ENCODE peak calls at places on chromosomes 12 and 14, in ten cellular contexts. E, Q, P, U, M, J, B, R, L and D are unnamed samples.

GRCh38 chr12:71426648-71427047 is 12.9 kb upstream of the LGR5 start:
- DNase-seq in E (peak), Q (no peak), P (no peak), U (peak), M (no peak), J (no peak), B (no peak), R (no peak), L (no peak), D (no peak)

GRCh38 chr14:33959692-33960151 is 8.8 kb upstream of the EGLN3 start:
- DNase-seq in E (no peak), Q (no peak), P (no peak), U (no peak), M (no peak), J (no peak), B (no peak), R (no peak), L (no peak), D (no peak)

GRCh38 chr12:122130150-122130549 is 43.9 kb downstream of the IL31 start:
- DNase-seq in E (peak), Q (no peak), P (no peak), U (peak), M (no peak), J (no peak), B (no peak), R (no peak), L (no peak), D (no peak)

GRCh38 chr12:85280138-85280983 is at the start of gene ALX1:
- DNase-seq in E (peak), Q (peak), P (no peak), U (peak), M (no peak), J (peak), B (peak), R (peak), L (peak), D (no peak)

GRCh38 chr12:51721281-51721940 is 127.1 kb downstream of the FIGNL2 start:
- DNase-seq in E (peak), Q (peak), P (peak), U (peak), M (peak), J (peak), B (peak), R (peak), L (no peak), D (peak)

GRCh38 chr14:34465069-34465859 is 3.2 kb upstream of the SPTSSA start:
- DNase-seq in E (peak), Q (no peak), P (no peak), U (peak), M (no peak), J (no peak), B (no peak), R (no peak), L (no peak), D (no peak)

GRCh38 chr12:15728118-15728598 is 61.0 kb downstream of the EPS8 start:
- DNase-seq in E (peak), Q (no peak), P (no peak), U (peak), M (no peak), J (no peak), B (no peak), R (no peak), L (peak), D (no peak)

GRCh38 chr14:23441076-23441475 is 5.6 kb upstream of the MYH7 start:
- DNase-seq in E (peak), Q (no peak), P (no peak), U (peak), M (no peak), J (no peak), B (no peak), R (no peak), L (no peak), D (no peak)

GRCh38 chr12:127819066-127819465 is 447.9 kb upstream of the TMEM132C start:
- DNase-seq in E (no peak), Q (no peak), P (no peak), U (peak), M (no peak), J (no peak), B (no peak), R (peak), L (no peak), D (no peak)

GRCh38 chr12:44842669-44843068 is 33.4 kb downstream of the NELL2 start:
- DNase-seq in E (no peak), Q (no peak), P (no peak), U (no peak), M (no peak), J (no peak), B (no peak), R (no peak), L (no peak), D (no peak)

GRCh38 chr12:96465896-96466295 is 23.5 kb upstream of the CFAP54 start:
- DNase-seq in E (no peak), Q (no peak), P (no peak), U (no peak), M (no peak), J (no peak), B (no peak), R (no peak), L (no peak), D (no peak)

GRCh38 chr12:50660425-50660822 is 103.5 kb upstream of the ATF1 start:
- DNase-seq in E (no peak), Q (no peak), P (no peak), U (no peak), M (no peak), J (no peak), B (no peak), R (no peak), L (no peak), D (no peak)

GRCh38 chr14:75559451-75560187 is 18.8 kb upstream of the FLVCR2 start:
- DNase-seq in E (peak), Q (no peak), P (no peak), U (peak), M (peak), J (peak), B (no peak), R (no peak), L (no peak), D (peak)

GRCh38 chr12:22361785-22362184 is 27.3 kb upstream of the ST8SIA1 start:
- DNase-seq in E (no peak), Q (no peak), P (no peak), U (no peak), M (no peak), J (no peak), B (no peak), R (no peak), L (no peak), D (no peak)

GRCh38 chr12:131642771-131643170 is 68.1 kb upstream of the SFSWAP start:
- DNase-seq in E (no peak), Q (no peak), P (no peak), U (no peak), M (no peak), J (no peak), B (no peak), R (no peak), L (no peak), D (no peak)

GRCh38 chr14:105495101-105495989 is 4.3 kb downstream of the TEDC1 start:
- DNase-seq in E (no peak), Q (peak), P (no peak), U (no peak), M (no peak), J (peak), B (peak), R (no peak), L (no peak), D (peak)

GRCh38 chr12:124617615-124618014 is 50.2 kb upstream of the NCOR2 start:
- DNase-seq in E (no peak), Q (peak), P (no peak), U (no peak), M (no peak), J (no peak), B (peak), R (no peak), L (no peak), D (peak)

GRCh38 chr12:3930216-3930615 is 57.0 kb upstream of the PARP11 start:
- DNase-seq in E (no peak), Q (no peak), P (no peak), U (no peak), M (no peak), J (no peak), B (no peak), R (no peak), L (no peak), D (no peak)

GRCh38 chr14:85535916-85536834 is 6.2 kb downstream of the FLRT2 start:
- DNase-seq in E (peak), Q (no peak), P (no peak), U (peak), M (no peak), J (no peak), B (no peak), R (peak), L (peak), D (peak)

GRCh38 chr12:4215862-4216541 is 57.6 kb upstream of the CCND2 start:
- DNase-seq in E (no peak), Q (no peak), P (no peak), U (no peak), M (no peak), J (no peak), B (no peak), R (no peak), L (no peak), D (no peak)

GRCh38 chr14:44316647-44317432 is 190.2 kb downstream of the FSCB start:
- DNase-seq in E (peak), Q (no peak), P (no peak), U (peak), M (no peak), J (no peak), B (no peak), R (peak), L (no peak), D (peak)

GRCh38 chr14:76947078-76947837 is 81.2 kb downstream of the IRF2BPL start:
- DNase-seq in E (peak), Q (peak), P (peak), U (peak), M (peak), J (peak), B (peak), R (peak), L (peak), D (peak)

GRCh38 chr14:35335388-35336092 is 43.4 kb downstream of the PSMA6 start:
- DNase-seq in E (no peak), Q (peak), P (no peak), U (no peak), M (no peak), J (no peak), B (peak), R (peak), L (no peak), D (peak)

GRCh38 chr14:35384386-35385041 is 20.0 kb downstream of the NFKBIA start:
- DNase-seq in E (peak), Q (peak), P (no peak), U (peak), M (no peak), J (no peak), B (peak), R (no peak), L (peak), D (peak)

GRCh38 chr14:38079268-38079667 is 128.4 kb upstream of the SSTR1 start:
- DNase-seq in E (peak), Q (no peak), P (no peak), U (no peak), M (no peak), J (no peak), B (no peak), R (no peak), L (no peak), D (no peak)

GRCh38 chr14:74474376-74474775 is 18.7 kb downstream of the NPC2 start:
- DNase-seq in E (no peak), Q (no peak), P (no peak), U (no peak), M (no peak), J (no peak), B (no peak), R (no peak), L (no peak), D (no peak)

GRCh38 chr12:25328082-25328712 is 77.5 kb upstream of the KRAS start:
- DNase-seq in E (peak), Q (no peak), P (no peak), U (peak), M (no peak), J (no peak), B (no peak), R (no peak), L (no peak), D (peak)

GRCh38 chr14:38994721-38995120 is 108.3 kb downstream of the SEC23A start:
- DNase-seq in E (no peak), Q (no peak), P (no peak), U (no peak), M (no peak), J (no peak), B (no peak), R (no peak), L (no peak), D (no peak)

GRCh38 chr14:93926209-93926872 is 803 bp upstream of the FAM181A start:
- DNase-seq in E (no peak), Q (no peak), P (no peak), U (no peak), M (no peak), J (peak), B (no peak), R (no peak), L (no peak), D (no peak)

GRCh38 chr12:90079811-90080210 is 371.2 kb upstream of the ATP2B1 start:
- DNase-seq in E (no peak), Q (no peak), P (no peak), U (no peak), M (no peak), J (no peak), B (no peak), R (no peak), L (no peak), D (no peak)

GRCh38 chr14:21868442-21869046 is 194.9 kb upstream of the OR4E1 start:
- DNase-seq in E (peak), Q (peak), P (peak), U (no peak), M (peak), J (no peak), B (no peak), R (peak), L (no peak), D (peak)

GRCh38 chr12:108591267-108591980 is 6.5 kb downstream of the TMEM119 start:
- DNase-seq in E (no peak), Q (no peak), P (no peak), U (no peak), M (no peak), J (no peak), B (no peak), R (no peak), L (no peak), D (no peak)